ENCODE peak calls at places on chromosomes 13 and 19, in nine cellular contexts. I is mammary epithelial cell, V is head of caudate nucleus, A is cardiac muscle cell, J is T-helper 17 cell, R is H7, S is activated T-cell treated with anti-CD3 and anti-CD28 coated beads for 1 hour, Y is smooth muscle cell of the brain vasculature, M is D721Med. O is an unnamed sample.

GRCh38 chr19:14576363-14576762 is 4.5 kb upstream of the NDUFB7 start:
- DNase-seq in I (no peak), V (no peak), A (no peak), J (no peak), R (no peak), S (no peak), Y (no peak), M (no peak), O (no peak)

GRCh38 chr19:55389386-55390317 is 3.9 kb downstream of the RPL28 start:
- DNase-seq in I (no peak), V (no peak), A (no peak), J (no peak), R (peak; percentile 36), S (no peak), Y (no peak), M (no peak), O (no peak)

GRCh38 chr13:113999618-113999910 is 25.7 kb upstream of the C13orf46 start:
- DNase-seq in I (no peak), V (no peak), A (no peak), J (no peak), R (no peak), S (no peak), Y (no peak), M (no peak), O (no peak)

GRCh38 chr13:35988648-35989081 is 142.5 kb downstream of the DCLK1 start:
- DNase-seq in I (peak; percentile 11), V (no peak), A (no peak), J (no peak), R (no peak), S (no peak), Y (no peak), M (no peak), O (no peak)

GRCh38 chr19:45322311-45322710 is 364 bp downstream of the CKM start:
- DNase-seq in I (no peak), V (no peak), A (peak; percentile 63), J (no peak), R (peak; percentile 64), S (no peak), Y (no peak), M (no peak), O (no peak)

GRCh38 chr19:45250832-45251451 is at the start of gene MARK4:
- DNase-seq in I (peak; percentile 61), V (peak; percentile 28), A (peak; percentile 77), J (peak; percentile 60), R (peak; percentile 99), S (peak; percentile 46), Y (no peak), M (peak; percentile 94), O (peak; percentile 29)

GRCh38 chr13:95643814-95644598 is 500 bp downstream of the DZIP1 start:
- DNase-seq in I (peak; percentile 62), V (peak; percentile 22), A (peak; percentile 58), J (no peak), R (peak; percentile 75), S (no peak), Y (no peak), M (no peak), O (peak; percentile 25)

GRCh38 chr13:23505007-23505406 is 65.2 kb upstream of the TNFRSF19 start:
- DNase-seq in I (peak; percentile 16), V (no peak), A (no peak), J (no peak), R (no peak), S (no peak), Y (no peak), M (no peak), O (no peak)

GRCh38 chr19:10430505-10431253 is 10.3 kb downstream of the PDE4A start:
- DNase-seq in I (no peak), V (no peak), A (peak; percentile 30), J (no peak), R (peak; percentile 87), S (no peak), Y (no peak), M (no peak), O (no peak)

GRCh38 chr13:24220086-24220703 is 59.7 kb downstream of the SPATA13 start:
- DNase-seq in I (peak; percentile 67), V (no peak), A (peak; percentile 86), J (no peak), R (peak; percentile 77), S (peak; percentile 24), Y (peak; percentile 68), M (peak; percentile 34), O (no peak)

GRCh38 chr19:39230096-39230764 is 14.6 kb downstream of the IFNL3 start:
- DNase-seq in I (no peak), V (no peak), A (no peak), J (no peak), R (no peak), S (no peak), Y (no peak), M (no peak), O (no peak)

GRCh38 chr19:5073153-5073844 is 104.4 kb downstream of the KDM4B start:
- DNase-seq in I (no peak), V (no peak), A (no peak), J (no peak), R (peak; percentile 76), S (no peak), Y (no peak), M (no peak), O (no peak)

GRCh38 chr19:38617764-38618589 is at the start of gene MAP4K1:
- DNase-seq in I (no peak), V (peak; percentile 54), A (no peak), J (peak; percentile 54), R (no peak), S (peak; percentile 58), Y (no peak), M (no peak), O (no peak)

GRCh38 chr13:75764251-75764650 is 128.1 kb downstream of the LMO7 start:
- DNase-seq in I (no peak), V (no peak), A (no peak), J (no peak), R (no peak), S (no peak), Y (no peak), M (no peak), O (no peak)

GRCh38 chr19:48551437-48552302 is at the start of gene SULT2B1:
- DNase-seq in I (peak; percentile 28), V (no peak), A (no peak), J (no peak), R (peak; percentile 58), S (no peak), Y (no peak), M (no peak), O (no peak)

GRCh38 chr13:32838985-32839384 is 177.2 kb upstream of the KL start:
- DNase-seq in I (no peak), V (no peak), A (no peak), J (no peak), R (no peak), S (no peak), Y (peak; percentile 15), M (no peak), O (no peak)

GRCh38 chr13:44259045-44260042 is 114.3 kb upstream of the SERP2 start:
- DNase-seq in I (peak; percentile 19), V (no peak), A (no peak), J (no peak), R (no peak), S (peak; percentile 60), Y (no peak), M (no peak), O (no peak)

GRCh38 chr19:28424662-28425430 is 788.1 kb downstream of the UQCRFS1 start:
- DNase-seq in I (no peak), V (no peak), A (no peak), J (no peak), R (no peak), S (no peak), Y (no peak), M (no peak), O (no peak)

GRCh38 chr19:49149652-49150105 is 5.5 kb downstream of the HRC start:
- DNase-seq in I (peak; percentile 66), V (peak; percentile 53), A (peak; percentile 82), J (no peak), R (peak; percentile 84), S (no peak), Y (peak; percentile 66), M (peak; percentile 59), O (peak; percentile 70)

GRCh38 chr19:54231077-54231931 is 8.5 kb upstream of the LILRB3 start:
- DNase-seq in I (peak; percentile 62), V (peak; percentile 85), A (peak; percentile 91), J (peak; percentile 69), R (peak; percentile 87), S (peak; percentile 86), Y (peak; percentile 32), M (no peak), O (peak; percentile 83)

GRCh38 chr13:60574706-60575105 is 177.7 kb downstream of the TDRD3 start:
- DNase-seq in I (no peak), V (no peak), A (no peak), J (no peak), R (no peak), S (no peak), Y (no peak), M (no peak), O (no peak)

GRCh38 chr13:21106089-21106488 is 44.7 kb upstream of the LATS2 start:
- DNase-seq in I (no peak), V (no peak), A (no peak), J (no peak), R (no peak), S (no peak), Y (no peak), M (no peak), O (no peak)

GRCh38 chr13:101303512-101303911 is 112.8 kb downstream of the NALCN start:
- DNase-seq in I (no peak), V (peak; percentile 30), A (no peak), J (no peak), R (no peak), S (no peak), Y (no peak), M (no peak), O (no peak)

GRCh38 chr13:24273926-24274325 is 35.5 kb upstream of the C1QTNF9 start:
- DNase-seq in I (no peak), V (no peak), A (no peak), J (no peak), R (no peak), S (no peak), Y (no peak), M (no peak), O (no peak)

GRCh38 chr13:20497376-20497775 is 28.3 kb downstream of the CRYL1 start:
- DNase-seq in I (no peak), V (no peak), A (no peak), J (no peak), R (no peak), S (no peak), Y (no peak), M (no peak), O (no peak)

GRCh38 chr13:93118081-93118615 is 108.5 kb upstream of the GPC6 start:
- DNase-seq in I (peak; percentile 60), V (no peak), A (no peak), J (no peak), R (no peak), S (no peak), Y (no peak), M (no peak), O (no peak)

GRCh38 chr13:97849305-97849704 is 104.2 kb upstream of the IPO5 start:
- DNase-seq in I (peak; percentile 49), V (no peak), A (peak; percentile 19), J (no peak), R (peak; percentile 31), S (no peak), Y (no peak), M (no peak), O (no peak)

GRCh38 chr19:1512671-1513491 is at the start of gene ADAMTSL5:
- DNase-seq in I (peak; percentile 76), V (no peak), A (peak; percentile 67), J (peak; percentile 50), R (peak; percentile 90), S (peak; percentile 35), Y (no peak), M (no peak), O (no peak)

GRCh38 chr13:45374917-45375316 is 33.9 kb upstream of the TPT1 start:
- DNase-seq in I (no peak), V (no peak), A (no peak), J (no peak), R (no peak), S (no peak), Y (no peak), M (no peak), O (no peak)

O was measured in substantia nigra.